ENCODE peak calls at places on chromosomes 6 and 20, in four cellular contexts. One of them, this sample, is unnamed.

GRCh38 chr6:25175216-25175615 is 104.0 kb upstream of the CARMIL1 start:
- DNase-seq in HCT116: no peak
- DNase-seq in H1: peak
- DNase-seq in K562: no peak
- DNase-seq in this sample: no peak

GRCh38 chr6:44470106-44470446 is 82.6 kb downstream of the CDC5L start:
- DNase-seq in HCT116: no peak
- DNase-seq in H1: no peak
- DNase-seq in K562: no peak
- DNase-seq in this sample: no peak

GRCh38 chr20:41524980-41525613 is 93.1 kb downstream of the CHD6 start:
- DNase-seq in HCT116: no peak
- DNase-seq in H1: no peak
- DNase-seq in K562: no peak
- DNase-seq in this sample: no peak

GRCh38 chr6:33312361-33313104 is 1.3 kb downstream of the TAPBP start:
- DNase-seq in HCT116: peak
- DNase-seq in H1: no peak
- DNase-seq in K562: peak
- DNase-seq in this sample: no peak

GRCh38 chr6:33799714-33800113 is 4.1 kb downstream of the MLN start:
- DNase-seq in HCT116: no peak
- DNase-seq in H1: no peak
- DNase-seq in K562: no peak
- DNase-seq in this sample: no peak

GRCh38 chr6:7419065-7419464 is 29.5 kb downstream of the RIOK1 start:
- DNase-seq in HCT116: no peak
- DNase-seq in H1: no peak
- DNase-seq in K562: no peak
- DNase-seq in this sample: no peak

GRCh38 chr6:161727063-161727462 is 453.2 kb upstream of the AGPAT4 start:
- DNase-seq in HCT116: no peak
- DNase-seq in H1: peak
- DNase-seq in K562: no peak
- DNase-seq in this sample: no peak

GRCh38 chr20:17515053-17515452 is 16.1 kb downstream of the BFSP1 start:
- DNase-seq in HCT116: no peak
- DNase-seq in H1: no peak
- DNase-seq in K562: no peak
- DNase-seq in this sample: no peak

DNA sequence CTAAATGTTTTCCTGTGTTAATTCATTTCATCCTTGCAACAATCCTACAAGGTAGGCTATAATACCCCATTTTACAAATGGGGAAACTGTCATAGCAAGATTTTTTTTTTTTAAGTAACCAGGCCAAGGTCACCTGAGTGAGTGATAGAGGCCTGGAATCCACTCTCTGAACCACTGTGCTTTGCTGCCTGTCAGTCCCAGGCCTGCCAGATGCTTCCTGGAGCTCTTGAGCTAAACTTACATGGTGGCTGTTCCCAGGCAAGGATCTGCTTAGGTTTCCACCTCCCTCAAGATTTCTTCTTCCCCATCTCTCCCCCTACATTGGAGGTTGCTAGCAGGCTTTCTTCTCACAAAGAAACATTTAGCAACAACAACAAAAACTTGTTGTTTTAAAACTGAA is 32.7 kb upstream of the RNF8 start:
- DNase-seq in HCT116: no peak
- DNase-seq in H1: no peak
- DNase-seq in K562: no peak
- DNase-seq in this sample: no peak
- TF ChIP-seq EGR1 in HCT116: no peak
- TF ChIP-seq EGR1 in H1: no peak
- TF ChIP-seq EGR1 in K562: no peak
- TF ChIP-seq EGR1 in this sample: no peak

GRCh38 chr20:62183426-62184142 is 756 bp downstream of the MTG2 start:
- DNase-seq in HCT116: no peak
- DNase-seq in H1: no peak
- DNase-seq in K562: no peak
- DNase-seq in this sample: no peak
- TF ChIP-seq EGR1 in HCT116: no peak
- TF ChIP-seq EGR1 in H1: no peak
- TF ChIP-seq EGR1 in K562: no peak
- TF ChIP-seq EGR1 in this sample: no peak

DNA sequence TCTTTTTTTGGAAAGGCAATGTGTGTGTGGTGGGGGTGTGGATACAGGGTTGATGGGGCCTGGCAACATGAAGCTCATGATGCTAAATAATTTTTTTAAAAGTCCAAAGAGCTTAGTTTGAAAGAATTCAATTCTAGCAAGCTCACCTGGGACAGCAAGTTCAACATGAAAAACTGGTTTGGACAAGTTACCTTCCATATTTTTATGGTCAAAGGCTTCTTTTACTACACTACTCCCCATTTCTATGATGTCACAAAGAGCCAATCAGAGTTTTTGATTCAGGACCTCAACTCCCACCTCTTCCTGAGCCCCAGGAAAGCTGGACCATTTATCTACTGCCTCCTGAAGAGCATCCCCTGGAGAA is 66.1 kb upstream of the CTNNBL1 start:
- DNase-seq in HCT116: no peak
- DNase-seq in H1: no peak
- DNase-seq in K562: no peak
- DNase-seq in this sample: no peak
- TF ChIP-seq EGR1 in HCT116: no peak
- TF ChIP-seq EGR1 in H1: no peak
- TF ChIP-seq EGR1 in K562: no peak
- TF ChIP-seq EGR1 in this sample: no peak

GRCh38 chr20:8018928-8019177 is 708 bp downstream of the TMX4 start:
- DNase-seq in HCT116: no peak
- DNase-seq in H1: no peak
- DNase-seq in K562: no peak
- DNase-seq in this sample: peak

GRCh38 chr20:8021541-8022269 is 2.1 kb upstream of the TMX4 start:
- DNase-seq in HCT116: no peak
- DNase-seq in H1: no peak
- DNase-seq in K562: no peak
- DNase-seq in this sample: no peak

GRCh38 chr20:8019998-8020247 is 362 bp upstream of the TMX4 start:
- DNase-seq in HCT116: no peak
- DNase-seq in H1: no peak
- DNase-seq in K562: no peak
- DNase-seq in this sample: no peak

GRCh38 chr20:8019178-8019997 is at the start of gene TMX4:
- DNase-seq in HCT116: peak
- DNase-seq in H1: peak
- DNase-seq in K562: peak
- DNase-seq in this sample: peak

GRCh38 chr20:8020314-8021079 is 936 bp upstream of the TMX4 start:
- DNase-seq in HCT116: no peak
- DNase-seq in H1: no peak
- DNase-seq in K562: no peak
- DNase-seq in this sample: peak
- TF ChIP-seq EGR1 in HCT116: no peak
- TF ChIP-seq EGR1 in H1: no peak
- TF ChIP-seq EGR1 in K562: no peak
- TF ChIP-seq EGR1 in this sample: no peak

DNA sequence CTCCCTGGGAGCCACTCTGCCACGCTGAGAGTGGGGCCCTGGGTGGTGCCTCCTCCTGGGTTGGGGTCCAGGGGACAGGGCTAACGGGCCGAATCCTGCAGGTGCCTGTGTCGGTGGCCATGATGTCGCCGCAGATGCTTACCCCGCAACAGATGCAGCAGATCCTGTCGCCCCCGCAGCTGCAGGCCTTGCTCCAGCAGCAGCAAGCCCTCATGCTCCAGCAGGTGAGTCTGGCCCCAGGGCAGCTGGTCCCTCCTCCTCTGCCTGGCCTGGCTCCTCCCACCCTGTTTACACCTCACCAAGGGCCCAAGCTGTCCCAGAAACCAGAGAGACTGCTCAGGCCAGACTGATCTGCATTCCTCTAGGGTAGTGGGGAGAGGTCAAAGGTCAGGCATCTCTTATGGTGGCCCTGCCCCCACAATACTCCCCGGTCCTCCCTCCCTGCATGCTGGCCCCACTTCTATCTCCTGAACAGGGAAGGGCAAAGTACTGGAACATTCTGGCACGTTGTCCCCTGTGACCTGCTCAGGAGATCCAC is 38.6 kb downstream of the FOXP4 start:
- DNase-seq in HCT116: no peak
- DNase-seq in H1: no peak
- DNase-seq in K562: no peak
- DNase-seq in this sample: no peak
- TF ChIP-seq EGR1 in HCT116: no peak
- TF ChIP-seq EGR1 in H1: no peak
- TF ChIP-seq EGR1 in K562: no peak
- TF ChIP-seq EGR1 in this sample: no peak

GRCh38 chr6:90816764-90817163 is 229.9 kb upstream of the MAP3K7 start:
- DNase-seq in HCT116: no peak
- DNase-seq in H1: no peak
- DNase-seq in K562: no peak
- DNase-seq in this sample: no peak

GRCh38 chr6:90820436-90820835 is 233.6 kb upstream of the MAP3K7 start:
- DNase-seq in HCT116: no peak
- DNase-seq in H1: no peak
- DNase-seq in K562: no peak
- DNase-seq in this sample: no peak

GRCh38 chr6:90818163-90818562 is 231.3 kb upstream of the MAP3K7 start:
- DNase-seq in HCT116: no peak
- DNase-seq in H1: no peak
- DNase-seq in K562: no peak
- DNase-seq in this sample: no peak

GRCh38 chr6:90819483-90819882 is 232.6 kb upstream of the MAP3K7 start:
- DNase-seq in HCT116: no peak
- DNase-seq in H1: no peak
- DNase-seq in K562: no peak
- DNase-seq in this sample: no peak
- TF ChIP-seq EGR1 in HCT116: no peak
- TF ChIP-seq EGR1 in H1: no peak
- TF ChIP-seq EGR1 in K562: no peak
- TF ChIP-seq EGR1 in this sample: no peak

GRCh38 chr6:122778961-122779671 is 400 bp upstream of the FABP7 start:
- DNase-seq in HCT116: no peak
- DNase-seq in H1: no peak
- DNase-seq in K562: no peak
- DNase-seq in this sample: no peak

GRCh38 chr6:122778334-122778733 is 1.2 kb upstream of the FABP7 start:
- DNase-seq in HCT116: no peak
- DNase-seq in H1: no peak
- DNase-seq in K562: no peak
- DNase-seq in this sample: no peak

GRCh38 chr6:122779672-122780066 is at the start of gene FABP7:
- DNase-seq in HCT116: no peak
- DNase-seq in H1: no peak
- DNase-seq in K562: no peak
- DNase-seq in this sample: no peak

GRCh38 chr6:122772724-122773123 is 6.8 kb upstream of the FABP7 start:
- DNase-seq in HCT116: no peak
- DNase-seq in H1: no peak
- DNase-seq in K562: no peak
- DNase-seq in this sample: no peak

DNA sequence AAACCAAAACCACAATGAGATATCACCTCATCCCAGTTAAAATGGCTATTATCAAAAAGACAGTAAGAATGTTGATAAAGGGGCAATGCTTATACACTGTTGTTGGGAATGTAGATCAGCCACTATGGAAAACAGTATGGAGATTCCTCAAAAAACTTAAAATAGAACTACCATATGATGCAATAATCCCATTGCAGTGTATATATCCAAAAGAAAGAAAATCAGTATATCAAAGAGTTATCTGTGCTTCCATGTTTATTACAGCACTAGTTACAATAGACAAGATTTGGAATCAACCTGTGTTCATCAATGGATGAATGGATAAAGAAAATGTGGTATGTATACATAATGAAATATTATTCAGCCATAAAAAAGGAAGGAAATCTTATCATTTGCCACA is 3.5 kb upstream of the FABP7 start:
- DNase-seq in HCT116: no peak
- DNase-seq in H1: no peak
- DNase-seq in K562: no peak
- DNase-seq in this sample: no peak
- TF ChIP-seq EGR1 in HCT116: no peak
- TF ChIP-seq EGR1 in H1: no peak
- TF ChIP-seq EGR1 in K562: no peak
- TF ChIP-seq EGR1 in this sample: no peak